ENCODE peak calls at places on chromosomes 4 and X, in eight cellular contexts. N is ascending aorta, M is tibial nerve, I is body of pancreas, F is brain microvascular endothelial cell, R is cardiac muscle cell, K is heart right ventricle, T is endodermal cell. S is an unnamed sample. For H3K27me3, the result is how much of the 10 kb centered on the place peaks cover.

GRCh38 chr4:150648123-150648522 is 66.2 kb downstream of the MAB21L2 start:
- DNase-seq in N (no peak), T (no peak), M (no peak), I (no peak), R (no peak), F (no peak), K (no peak), S (no peak)

GRCh38 chr4:148787831-148788477 is 345.7 kb upstream of the NR3C2 start:
- DNase-seq in N (no peak), F (no peak), I (no peak), T (no peak), M (no peak), R (no peak), K (peak), S (peak)

GRCh38 chr4:4857001-4857808 is 2.3 kb upstream of the MSX1 start:
- DNase-seq in M (no peak), F (no peak), T (peak), I (no peak), K (no peak), R (no peak), N (no peak), S (no peak)

GRCh38 chrX:120790118-120790517 is 85.5 kb downstream of the CT47B1 start:
- DNase-seq in K (peak), R (peak), T (no peak), N (no peak), M (no peak), I (peak), F (peak), S (peak)

GRCh38 chr4:2071912-2072867 is 13.1 kb downstream of the NAT8L start:
- DNase-seq in R (no peak), F (no peak), I (peak), M (no peak), K (no peak), N (no peak), T (peak), S (no peak)

GRCh38 chrX:94089149-94089548 is 415.1 kb downstream of the FAM133A start:
- DNase-seq in M (no peak), T (no peak), I (no peak), K (no peak), N (no peak), R (no peak), F (no peak), S (no peak)

GRCh38 chrX:53746718-53747117 is 60.2 kb upstream of the HUWE1 start:
- DNase-seq in T (no peak), I (no peak), K (no peak), R (no peak), N (no peak), F (no peak), M (no peak), S (no peak)

GRCh38 chr4:113614414-113614813 is 147.1 kb downstream of the CAMK2D start:
- DNase-seq in K (no peak), N (no peak), F (no peak), T (no peak), R (no peak), M (no peak), I (no peak), S (no peak)

GRCh38 chr4:169492436-169493163 is 119.8 kb downstream of the NEK1 start:
- DNase-seq in I (peak), K (no peak), R (peak), M (no peak), F (peak), T (peak), N (no peak), S (peak)

GRCh38 chrX:68498508-68499379 is at the start of gene YIPF6:
- DNase-seq in F (peak), N (peak), T (peak), K (peak), R (peak), I (peak), M (peak), S (no peak)

GRCh38 chrX:118271770-118272169 is 74.1 kb upstream of the WDR44 start:
- DNase-seq in F (peak), I (no peak), R (peak), N (no peak), T (no peak), M (no peak), K (no peak), S (no peak)

GRCh38 chrX:43566170-43566569 is 89.9 kb upstream of the MAOA start:
- DNase-seq in T (no peak), K (no peak), N (no peak), M (no peak), I (no peak), F (no peak), R (no peak), S (no peak)

GRCh38 chr4:142645478-142646108 is 200.5 kb downstream of the INPP4B start:
- DNase-seq in R (peak), K (peak), N (no peak), F (peak), T (no peak), I (no peak), M (no peak), S (no peak)

GRCh38 chr4:74990276-74990675 is 57.4 kb downstream of the PARM1 start:
- DNase-seq in I (no peak), T (no peak), M (no peak), R (no peak), F (no peak), K (no peak), N (no peak), S (no peak)
- H3K27me3 ChIP-seq in I (under half), T (under half), M (under half), R (under half), F (under half), K (under half), N (under half), S (under half)

DNA sequence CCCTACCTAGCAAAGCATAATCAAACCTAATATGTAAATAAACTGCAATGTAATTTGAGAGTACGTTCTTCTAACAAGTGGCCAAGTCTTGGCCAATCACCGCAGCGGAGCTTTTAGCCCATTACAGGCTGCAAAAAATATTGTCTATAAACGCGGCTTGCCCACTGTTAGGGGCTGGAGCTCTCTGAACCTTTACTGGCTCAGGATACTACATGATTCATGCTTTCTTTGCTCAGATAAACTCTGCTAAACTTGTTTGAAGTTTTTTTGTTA is 990 bp upstream of the HADH start:
- DNase-seq in K (no peak), M (no peak), F (no peak), N (no peak), T (no peak), R (no peak), I (peak), S (no peak)
- H3K27ac ChIP-seq in K (peak), M (peak), F (no peak), N (peak), T (no peak), R (no peak), I (no peak), S (no peak)

DNA sequence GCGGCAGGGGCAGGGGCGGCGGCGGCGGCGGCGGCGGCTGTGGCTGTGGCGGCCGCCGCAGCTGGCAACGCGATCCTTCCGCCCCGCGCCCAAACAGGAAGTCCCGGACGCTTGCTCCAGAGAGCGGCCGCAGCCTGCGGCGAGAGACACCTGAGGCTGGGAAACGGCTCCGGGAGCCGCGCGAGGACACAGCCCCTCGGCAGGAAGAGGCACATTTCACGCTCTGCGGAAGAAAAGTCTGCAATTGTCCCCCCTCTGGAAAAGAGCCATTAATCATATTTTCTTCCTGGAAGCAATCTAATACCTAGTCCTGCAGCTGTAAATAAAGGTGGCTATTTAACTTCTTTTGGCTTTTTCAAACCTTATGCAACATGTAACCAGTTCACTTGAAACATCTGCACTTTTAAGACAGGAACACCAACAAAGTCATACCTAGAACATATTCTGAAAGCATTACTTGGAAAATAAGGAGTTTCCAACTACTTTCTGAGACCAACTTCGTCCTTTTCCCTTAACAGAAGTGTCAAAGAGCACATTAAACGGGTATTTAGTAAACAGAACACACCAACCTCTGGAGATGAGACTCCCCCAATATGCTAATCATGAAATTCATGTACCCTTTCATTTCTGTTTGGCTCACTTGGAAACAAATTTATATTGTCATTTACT is 69.0 kb downstream of the NOCT start:
- DNase-seq in M (no peak), F (no peak), T (no peak), K (no peak), R (no peak), I (no peak), N (no peak), S (peak)
- TF ChIP-seq CTCF in M (peak), F (no peak), T (no peak), K (no peak), R (no peak), I (no peak), N (no peak), S (no peak)

DNA sequence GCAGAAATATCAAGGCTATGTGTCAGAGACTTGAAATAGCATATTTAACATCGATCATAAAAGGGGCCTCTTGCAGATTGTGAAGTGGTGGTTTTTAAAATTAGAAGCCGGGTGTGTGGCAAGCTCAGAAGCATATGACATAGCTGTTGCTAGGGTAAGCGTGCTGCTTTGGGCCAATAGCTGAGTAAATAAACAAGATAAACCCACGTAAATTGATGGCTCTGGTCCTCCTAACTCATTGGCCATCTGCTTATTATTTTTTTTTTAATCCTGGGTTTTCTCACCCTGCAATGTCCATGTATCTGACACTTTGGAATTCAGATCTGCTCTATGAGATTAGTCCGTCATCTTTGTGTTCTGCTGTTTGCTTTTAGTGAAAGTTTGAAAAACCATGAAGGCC is 32.6 kb upstream of the STOX2 start:
- DNase-seq in I (no peak), F (no peak), R (no peak), K (peak), N (no peak), M (no peak), T (no peak), S (no peak)
- H3K27me3 ChIP-seq in I (under half), F (under half), R (under half), K (under half), N (under half), M (under half), T (under half), S (under half)

GRCh38 chr4:106496066-106496465 is 127.5 kb upstream of the GIMD1 start:
- DNase-seq in F (no peak), I (no peak), R (no peak), N (no peak), M (no peak), K (no peak), T (no peak), S (no peak)
- H3K27ac ChIP-seq in F (no peak), I (no peak), R (no peak), N (no peak), M (no peak), K (no peak), T (no peak), S (no peak)